ENCODE peak calls at places on chromosomes 5 and 9, in six cellular contexts. One of them, this sample, is unnamed. For H3K4me1, the result is how much of the 10 kb centered on the place peaks cover.

GRCh38 chr5:158013939-158014338 is 155.0 kb upstream of the CLINT1 start:
- DNase-seq in tibial artery: no peak
- DNase-seq in heart right ventricle: no peak
- DNase-seq in IMR-90: peak
- DNase-seq in A549: peak
- DNase-seq in tibial nerve: no peak
- DNase-seq in this sample: peak

GRCh38 chr9:133707761-133708122 is 30.4 kb downstream of the SARDH start:
- DNase-seq in tibial artery: peak
- DNase-seq in heart right ventricle: no peak
- DNase-seq in IMR-90: no peak
- DNase-seq in A549: no peak
- DNase-seq in tibial nerve: no peak
- DNase-seq in this sample: no peak

GRCh38 chr5:568809-569208 is 43.3 kb upstream of the CEP72 start:
- DNase-seq in tibial artery: no peak
- DNase-seq in heart right ventricle: no peak
- DNase-seq in IMR-90: no peak
- DNase-seq in A549: no peak
- DNase-seq in tibial nerve: no peak
- DNase-seq in this sample: no peak

GRCh38 chr5:168819004-168819626 is 239.9 kb upstream of the PANK3 start:
- DNase-seq in tibial artery: no peak
- DNase-seq in heart right ventricle: no peak
- DNase-seq in IMR-90: no peak
- DNase-seq in A549: no peak
- DNase-seq in tibial nerve: no peak
- DNase-seq in this sample: no peak

GRCh38 chr5:149799119-149799623 is 69.1 kb downstream of the PPARGC1B start:
- DNase-seq in tibial artery: no peak
- DNase-seq in heart right ventricle: no peak
- DNase-seq in IMR-90: peak
- DNase-seq in A549: peak
- DNase-seq in tibial nerve: peak
- DNase-seq in this sample: no peak

GRCh38 chr5:111439473-111440075 is 72.8 kb downstream of the STARD4 start:
- DNase-seq in tibial artery: no peak
- DNase-seq in heart right ventricle: no peak
- DNase-seq in IMR-90: peak
- DNase-seq in A549: no peak
- DNase-seq in tibial nerve: no peak
- DNase-seq in this sample: no peak

GRCh38 chr5:170651902-170652301 is 131.6 kb upstream of the GABRP start:
- DNase-seq in tibial artery: no peak
- DNase-seq in heart right ventricle: no peak
- DNase-seq in IMR-90: no peak
- DNase-seq in A549: no peak
- DNase-seq in tibial nerve: no peak
- DNase-seq in this sample: no peak

GRCh38 chr5:171610686-171611085 is 174.9 kb upstream of the SMIM23 start:
- DNase-seq in tibial artery: no peak
- DNase-seq in heart right ventricle: no peak
- DNase-seq in IMR-90: no peak
- DNase-seq in A549: no peak
- DNase-seq in tibial nerve: no peak
- DNase-seq in this sample: no peak

GRCh38 chr9:87792831-87793288 is 66.9 kb downstream of the CTSL start:
- DNase-seq in tibial artery: peak
- DNase-seq in heart right ventricle: peak
- DNase-seq in IMR-90: peak
- DNase-seq in A549: peak
- DNase-seq in tibial nerve: peak
- DNase-seq in this sample: no peak

GRCh38 chr9:111566234-111566633 is 33.2 kb downstream of the PTGR1 start:
- DNase-seq in tibial artery: no peak
- DNase-seq in heart right ventricle: no peak
- DNase-seq in IMR-90: no peak
- DNase-seq in A549: no peak
- DNase-seq in tibial nerve: no peak
- DNase-seq in this sample: no peak

GRCh38 chr5:23451156-23451555 is 56.3 kb upstream of the PRDM9 start:
- DNase-seq in tibial artery: no peak
- DNase-seq in heart right ventricle: no peak
- DNase-seq in IMR-90: no peak
- DNase-seq in A549: no peak
- DNase-seq in tibial nerve: no peak
- DNase-seq in this sample: no peak

GRCh38 chr5:150295741-150296486 is 6.3 kb upstream of the CAMK2A start:
- DNase-seq in tibial artery: no peak
- DNase-seq in heart right ventricle: no peak
- DNase-seq in IMR-90: no peak
- DNase-seq in A549: no peak
- DNase-seq in tibial nerve: no peak
- DNase-seq in this sample: no peak

GRCh38 chr5:18216016-18216415 is 581.8 kb downstream of the TAF11L14 start:
- DNase-seq in tibial artery: no peak
- DNase-seq in heart right ventricle: no peak
- DNase-seq in IMR-90: no peak
- DNase-seq in A549: no peak
- DNase-seq in tibial nerve: no peak
- DNase-seq in this sample: no peak

GRCh38 chr9:82091100-82091499 is 102.5 kb downstream of the SPATA31D1 start:
- DNase-seq in tibial artery: no peak
- DNase-seq in heart right ventricle: no peak
- DNase-seq in IMR-90: peak
- DNase-seq in A549: no peak
- DNase-seq in tibial nerve: no peak
- DNase-seq in this sample: no peak

GRCh38 chr9:132543960-132544359 is 38.4 kb upstream of the BARHL1 start:
- DNase-seq in tibial artery: no peak
- DNase-seq in heart right ventricle: no peak
- DNase-seq in IMR-90: no peak
- DNase-seq in A549: no peak
- DNase-seq in tibial nerve: no peak
- DNase-seq in this sample: no peak

GRCh38 chr9:101398930-101399640 is 434 bp downstream of the ZNF189 start:
- DNase-seq in tibial artery: no peak
- DNase-seq in heart right ventricle: no peak
- DNase-seq in IMR-90: no peak
- DNase-seq in A549: peak
- DNase-seq in tibial nerve: peak
- DNase-seq in this sample: no peak

GRCh38 chr5:7576023-7576715 is 180.2 kb downstream of the ADCY2 start:
- DNase-seq in tibial artery: no peak
- DNase-seq in heart right ventricle: no peak
- DNase-seq in IMR-90: no peak
- DNase-seq in A549: no peak
- DNase-seq in tibial nerve: no peak
- DNase-seq in this sample: no peak

GRCh38 chr9:72701510-72701909 is 180.1 kb downstream of the TMC1 start:
- DNase-seq in tibial artery: no peak
- DNase-seq in heart right ventricle: no peak
- DNase-seq in IMR-90: no peak
- DNase-seq in A549: no peak
- DNase-seq in tibial nerve: no peak
- DNase-seq in this sample: no peak

GRCh38 chr9:135468866-135469521 is 10.6 kb upstream of the PPP1R26 start:
- DNase-seq in tibial artery: no peak
- DNase-seq in heart right ventricle: no peak
- DNase-seq in IMR-90: peak
- DNase-seq in A549: no peak
- DNase-seq in tibial nerve: no peak
- DNase-seq in this sample: no peak

GRCh38 chr9:109014267-109015025 is 1.1 kb upstream of the CTNNAL1 start:
- DNase-seq in tibial artery: peak
- DNase-seq in heart right ventricle: no peak
- DNase-seq in IMR-90: peak
- DNase-seq in A549: peak
- DNase-seq in tibial nerve: no peak
- DNase-seq in this sample: no peak

GRCh38 chr5:932151-932627 is 39.5 kb downstream of the TRIP13 start:
- DNase-seq in tibial artery: no peak
- DNase-seq in heart right ventricle: no peak
- DNase-seq in IMR-90: no peak
- DNase-seq in A549: no peak
- DNase-seq in tibial nerve: no peak
- DNase-seq in this sample: no peak

GRCh38 chr9:21611896-21612295 is 129.8 kb upstream of the IFNE start:
- DNase-seq in tibial artery: no peak
- DNase-seq in heart right ventricle: no peak
- DNase-seq in IMR-90: no peak
- DNase-seq in A549: no peak
- DNase-seq in tibial nerve: no peak
- DNase-seq in this sample: no peak

GRCh38 chr9:28808042-28808441 is 1234.8 kb upstream of the C9orf72 start:
- DNase-seq in tibial artery: no peak
- DNase-seq in heart right ventricle: no peak
- DNase-seq in IMR-90: no peak
- DNase-seq in A549: peak
- DNase-seq in tibial nerve: no peak
- DNase-seq in this sample: no peak

DNA sequence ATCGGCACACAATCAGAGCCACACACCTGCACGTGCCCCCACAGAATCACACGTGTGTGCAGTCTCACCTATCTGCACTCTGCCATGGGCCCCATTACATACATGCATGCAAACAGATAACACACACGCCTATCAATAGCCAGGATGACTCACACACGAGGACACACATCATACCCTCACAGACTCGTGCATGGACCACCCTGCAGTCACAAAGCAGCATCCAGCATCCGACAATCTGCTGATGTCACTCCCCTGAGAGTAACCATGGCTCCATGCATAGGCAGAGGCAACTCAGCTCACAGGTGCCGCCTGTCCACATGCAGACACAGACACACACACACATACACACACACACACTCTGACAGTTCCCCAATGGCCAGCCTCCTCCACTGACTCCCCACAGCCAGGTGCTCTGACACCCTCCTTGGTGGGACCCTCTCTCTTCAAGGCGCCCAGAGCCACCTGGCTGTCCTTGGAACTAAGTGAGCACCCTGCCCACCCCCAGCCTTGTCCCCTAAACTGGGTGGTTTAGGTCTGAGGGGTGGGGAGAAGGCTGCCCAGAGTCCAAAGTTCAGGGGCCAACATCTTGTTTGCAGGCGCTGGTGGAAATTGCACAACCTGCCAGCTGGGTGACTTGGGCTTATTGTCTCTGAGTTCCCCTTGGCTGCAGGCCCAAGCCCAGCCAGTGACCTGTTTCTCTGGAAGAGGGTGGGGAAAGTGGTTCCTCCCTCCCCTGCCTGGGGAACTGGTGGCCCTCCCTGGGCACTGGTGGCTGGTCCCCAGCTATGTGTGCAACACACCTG is 34.6 kb upstream of the NEK6 start:
- DNase-seq in tibial artery: peak
- DNase-seq in heart right ventricle: peak
- DNase-seq in IMR-90: peak
- DNase-seq in A549: no peak
- DNase-seq in tibial nerve: peak
- DNase-seq in this sample: no peak
- H3K4me1 ChIP-seq in tibial artery: under half
- H3K4me1 ChIP-seq in heart right ventricle: half or more
- H3K4me1 ChIP-seq in IMR-90: under half
- H3K4me1 ChIP-seq in A549: under half
- H3K4me1 ChIP-seq in tibial nerve: half or more
- H3K4me1 ChIP-seq in this sample: under half

GRCh38 chr9:90807006-90807405 is 5.4 kb downstream of the SYK start:
- DNase-seq in tibial artery: no peak
- DNase-seq in heart right ventricle: no peak
- DNase-seq in IMR-90: no peak
- DNase-seq in A549: no peak
- DNase-seq in tibial nerve: no peak
- DNase-seq in this sample: no peak

GRCh38 chr9:90810686-90811085 is 9.1 kb downstream of the SYK start:
- DNase-seq in tibial artery: no peak
- DNase-seq in heart right ventricle: no peak
- DNase-seq in IMR-90: no peak
- DNase-seq in A549: no peak
- DNase-seq in tibial nerve: no peak
- DNase-seq in this sample: no peak

GRCh38 chr9:90805006-90805993 is 3.7 kb downstream of the SYK start:
- DNase-seq in tibial artery: no peak
- DNase-seq in heart right ventricle: no peak
- DNase-seq in IMR-90: no peak
- DNase-seq in A549: no peak
- DNase-seq in tibial nerve: no peak
- DNase-seq in this sample: no peak

GRCh38 chr9:90808890-90809685 is 7.5 kb downstream of the SYK start:
- DNase-seq in tibial artery: no peak
- DNase-seq in heart right ventricle: no peak
- DNase-seq in IMR-90: no peak
- DNase-seq in A549: no peak
- DNase-seq in tibial nerve: peak
- DNase-seq in this sample: no peak

GRCh38 chr9:90808226-90808797 is 6.7 kb downstream of the SYK start:
- DNase-seq in tibial artery: no peak
- DNase-seq in heart right ventricle: no peak
- DNase-seq in IMR-90: no peak
- DNase-seq in A549: no peak
- DNase-seq in tibial nerve: no peak
- DNase-seq in this sample: no peak
- H3K4me1 ChIP-seq in tibial artery: under half
- H3K4me1 ChIP-seq in heart right ventricle: under half
- H3K4me1 ChIP-seq in IMR-90: under half
- H3K4me1 ChIP-seq in A549: under half
- H3K4me1 ChIP-seq in tibial nerve: under half
- H3K4me1 ChIP-seq in this sample: under half

GRCh38 chr9:110050925-110051355 is 157.0 kb downstream of the C9orf152 start:
- DNase-seq in tibial artery: peak
- DNase-seq in heart right ventricle: no peak
- DNase-seq in IMR-90: peak
- DNase-seq in A549: peak
- DNase-seq in tibial nerve: peak
- DNase-seq in this sample: no peak
- H3K4me1 ChIP-seq in tibial artery: under half
- H3K4me1 ChIP-seq in heart right ventricle: half or more
- H3K4me1 ChIP-seq in IMR-90: under half
- H3K4me1 ChIP-seq in A549: under half
- H3K4me1 ChIP-seq in tibial nerve: under half
- H3K4me1 ChIP-seq in this sample: under half

GRCh38 chr9:137755261-137755927 is 122.2 kb upstream of the CACNA1B start:
- DNase-seq in tibial artery: no peak
- DNase-seq in heart right ventricle: no peak
- DNase-seq in IMR-90: no peak
- DNase-seq in A549: no peak
- DNase-seq in tibial nerve: no peak
- DNase-seq in this sample: no peak

GRCh38 chr9:137750563-137750962 is 127.0 kb upstream of the CACNA1B start:
- DNase-seq in tibial artery: no peak
- DNase-seq in heart right ventricle: no peak
- DNase-seq in IMR-90: no peak
- DNase-seq in A549: no peak
- DNase-seq in tibial nerve: no peak
- DNase-seq in this sample: no peak

GRCh38 chr9:137752426-137752825 is 125.2 kb upstream of the CACNA1B start:
- DNase-seq in tibial artery: no peak
- DNase-seq in heart right ventricle: no peak
- DNase-seq in IMR-90: no peak
- DNase-seq in A549: no peak
- DNase-seq in tibial nerve: no peak
- DNase-seq in this sample: no peak

GRCh38 chr9:137751616-137752015 is 126.0 kb upstream of the CACNA1B start:
- DNase-seq in tibial artery: no peak
- DNase-seq in heart right ventricle: no peak
- DNase-seq in IMR-90: no peak
- DNase-seq in A549: no peak
- DNase-seq in tibial nerve: no peak
- DNase-seq in this sample: no peak

GRCh38 chr9:137753192-137753765 is 124.3 kb upstream of the CACNA1B start:
- DNase-seq in tibial artery: no peak
- DNase-seq in heart right ventricle: no peak
- DNase-seq in IMR-90: no peak
- DNase-seq in A549: no peak
- DNase-seq in tibial nerve: no peak
- DNase-seq in this sample: no peak
- H3K4me1 ChIP-seq in tibial artery: under half
- H3K4me1 ChIP-seq in heart right ventricle: under half
- H3K4me1 ChIP-seq in IMR-90: under half
- H3K4me1 ChIP-seq in A549: under half
- H3K4me1 ChIP-seq in tibial nerve: under half
- H3K4me1 ChIP-seq in this sample: under half